ENCODE peak calls at places on chromosomes 12 and 14, in ten cellular contexts. U is ascending aorta; N is lung; W is BJ; P is H1; E is mucosa of descending colon; Q is thoracic aorta; H is CD8-positive, alpha-beta memory T cell; J is CD4-positive, CD25-positive, alpha-beta regulatory T cell; G is cardiac muscle cell. I is an unnamed sample.
A peak's percentile ranks its signal among the peaks of the same experiment; 100 is the strongest.

GRCh38 chr14:46250113-46250703 is 401.4 kb downstream of the RPL10L start:
- DNase-seq in U (no peak), N (no peak), W (no peak), P (no peak), E (peak; percentile 11), Q (no peak), H (no peak), J (no peak), G (peak; percentile 29), I (no peak)

GRCh38 chr14:61145258-61145902 is 135.8 kb downstream of the TMEM30B start:
- DNase-seq in U (no peak), N (peak; percentile 28), W (peak; percentile 98), P (no peak), E (no peak), Q (no peak), H (no peak), J (no peak), G (no peak), I (no peak)

GRCh38 chr14:61470261-61470953 is 149.0 kb downstream of the PRKCH start:
- DNase-seq in U (no peak), N (peak; percentile 27), W (peak; percentile 70), P (no peak), E (no peak), Q (no peak), H (no peak), J (no peak), G (no peak), I (no peak)

GRCh38 chr12:54127538-54128259 is 61.1 kb downstream of the SMUG1 start:
- DNase-seq in U (no peak), N (no peak), W (no peak), P (no peak), E (no peak), Q (no peak), H (no peak), J (no peak), G (no peak), I (no peak)

GRCh38 chr12:132270969-132271754 is 58.2 kb downstream of the GALNT9 start:
- DNase-seq in U (no peak), N (no peak), W (no peak), P (no peak), E (no peak), Q (no peak), H (no peak), J (no peak), G (no peak), I (no peak)

GRCh38 chr14:94005324-94005723 is 8.2 kb downstream of the CCDC197 start:
- DNase-seq in U (no peak), N (no peak), W (no peak), P (no peak), E (no peak), Q (no peak), H (no peak), J (no peak), G (no peak), I (no peak)

GRCh38 chr14:102579696-102580551 is 12.5 kb upstream of the RCOR1 start:
- DNase-seq in U (no peak), N (no peak), W (peak; percentile 62), P (no peak), E (no peak), Q (no peak), H (no peak), J (no peak), G (no peak), I (no peak)

GRCh38 chr12:8590842-8591545 is 21.7 kb downstream of the AICDA start:
- DNase-seq in U (no peak), N (no peak), W (no peak), P (no peak), E (no peak), Q (no peak), H (no peak), J (no peak), G (no peak), I (no peak)

GRCh38 chr12:108918960-108919642 is 39.2 kb downstream of the DAO start:
- DNase-seq in U (no peak), N (no peak), W (no peak), P (no peak), E (no peak), Q (no peak), H (no peak), J (no peak), G (no peak), I (no peak)

GRCh38 chr12:108928695-108929094 is 48.8 kb downstream of the DAO start:
- DNase-seq in U (no peak), N (no peak), W (no peak), P (no peak), E (no peak), Q (no peak), H (no peak), J (no peak), G (no peak), I (no peak)

GRCh38 chr12:108918206-108918605 is 38.3 kb downstream of the DAO start:
- DNase-seq in U (no peak), N (no peak), W (no peak), P (no peak), E (no peak), Q (no peak), H (no peak), J (no peak), G (no peak), I (no peak)

GRCh38 chr12:108921946-108922345 is 42.1 kb downstream of the DAO start:
- DNase-seq in U (no peak), N (no peak), W (no peak), P (no peak), E (no peak), Q (no peak), H (no peak), J (no peak), G (no peak), I (no peak)

DNA sequence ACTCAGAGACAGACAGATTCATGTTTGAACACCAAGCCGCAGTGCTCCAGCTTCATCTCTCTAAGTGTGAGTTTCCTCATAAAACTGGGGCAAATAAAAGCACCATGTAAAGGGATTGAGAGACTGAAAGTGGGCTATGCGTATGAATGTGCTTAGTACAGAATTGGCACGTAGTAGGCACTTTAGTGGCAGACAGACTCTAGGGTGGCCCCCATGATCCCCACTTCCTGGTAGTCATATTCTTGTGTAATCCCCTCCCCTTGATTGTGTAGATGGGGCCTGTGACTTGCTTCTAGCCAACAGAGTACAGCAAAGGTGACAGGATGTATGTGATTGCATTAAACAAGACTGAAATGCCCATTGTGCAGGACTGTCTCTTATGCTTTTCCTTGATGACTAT is 43.0 kb downstream of the DAO start:
- DNase-seq in U (no peak), N (no peak), W (no peak), P (no peak), E (no peak), Q (no peak), H (no peak), J (no peak), G (no peak), I (no peak)
- H3K36me3 ChIP-seq in U (no peaks in the 10 kb centered on the region), N (no peaks in the 10 kb centered on the region), W (no peaks in the 10 kb centered on the region), P (no peaks in the 10 kb centered on the region), E (no peaks in the 10 kb centered on the region), Q (no peaks in the 10 kb centered on the region), H (no peaks in the 10 kb centered on the region), J (no peaks in the 10 kb centered on the region), G (no peaks in the 10 kb centered on the region), I (no peaks in the 10 kb centered on the region)

GRCh38 chr12:105464426-105464825 is 133.9 kb downstream of the C12orf75 start:
- DNase-seq in U (no peak), N (no peak), W (no peak), P (no peak), E (no peak), Q (no peak), H (no peak), J (no peak), G (no peak), I (no peak)

GRCh38 chr12:105462336-105462735 is 131.8 kb downstream of the C12orf75 start:
- DNase-seq in U (no peak), N (no peak), W (no peak), P (no peak), E (no peak), Q (no peak), H (no peak), J (no peak), G (no peak), I (no peak)

GRCh38 chr12:105462841-105463240 is 132.3 kb downstream of the C12orf75 start:
- DNase-seq in U (no peak), N (no peak), W (no peak), P (no peak), E (no peak), Q (no peak), H (no peak), J (no peak), G (no peak), I (no peak)

GRCh38 chr12:105459760-105460325 is 129.4 kb downstream of the C12orf75 start:
- DNase-seq in U (no peak), N (no peak), W (no peak), P (no peak), E (no peak), Q (no peak), H (no peak), J (no peak), G (no peak), I (no peak)

DNA sequence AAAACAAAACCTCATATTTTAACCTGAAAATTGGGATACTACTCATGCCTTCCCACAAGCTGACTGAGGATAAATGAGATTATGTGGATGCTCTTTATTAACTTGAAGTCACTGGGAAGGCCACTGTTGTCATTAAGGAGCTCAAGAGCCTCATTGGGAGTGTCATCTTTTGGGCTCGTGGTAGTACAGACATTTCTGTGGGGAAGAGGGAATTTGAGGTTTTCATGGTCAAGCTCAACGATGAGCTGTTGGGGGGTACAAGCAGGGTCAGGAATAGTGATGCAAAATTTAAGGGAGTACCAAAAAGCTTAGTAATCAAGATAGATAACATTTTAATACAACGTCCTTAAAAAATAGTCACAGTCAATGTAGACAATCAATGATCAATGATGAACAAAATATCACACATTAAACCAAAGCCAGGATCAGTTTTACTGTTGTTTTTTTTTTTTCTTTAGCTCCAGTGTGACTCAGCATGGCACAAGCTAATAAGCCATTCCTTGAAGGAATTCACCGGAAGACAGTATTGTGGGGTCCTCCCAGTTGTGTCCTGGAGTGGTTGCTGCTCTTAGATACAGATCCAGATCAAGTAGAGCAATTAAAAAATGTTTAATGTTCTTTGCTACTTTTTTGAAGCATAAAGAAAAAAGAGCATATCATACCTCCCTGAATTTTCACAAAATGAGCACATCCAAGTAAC is 130.9 kb downstream of the C12orf75 start:
- DNase-seq in U (no peak), N (no peak), W (no peak), P (no peak), E (no peak), Q (no peak), H (no peak), J (no peak), G (no peak), I (no peak)
- H3K36me3 ChIP-seq in U (no peaks in the 10 kb centered on the region), N (no peaks in the 10 kb centered on the region), W (no peaks in the 10 kb centered on the region), P (no peaks in the 10 kb centered on the region), E (no peaks in the 10 kb centered on the region), Q (no peaks in the 10 kb centered on the region), H (no peaks in the 10 kb centered on the region), J (no peaks in the 10 kb centered on the region), G (no peaks in the 10 kb centered on the region), I (no peaks in the 10 kb centered on the region)

GRCh38 chr12:121533391-121534090 is 47.3 kb downstream of the KDM2B start:
- DNase-seq in U (no peak), N (peak; percentile 56), W (no peak), P (no peak), E (no peak), Q (no peak), H (no peak), J (no peak), G (no peak), I (no peak)

GRCh38 chr12:121531356-121531750 is 49.5 kb downstream of the KDM2B start:
- DNase-seq in U (no peak), N (no peak), W (no peak), P (no peak), E (no peak), Q (no peak), H (no peak), J (no peak), G (no peak), I (no peak)

GRCh38 chr12:121532503-121533390 is 48.1 kb downstream of the KDM2B start:
- DNase-seq in U (no peak), N (no peak), W (peak; percentile 54), P (no peak), E (no peak), Q (no peak), H (no peak), J (no peak), G (no peak), I (no peak)

GRCh38 chr12:121529184-121529583 is 51.6 kb downstream of the KDM2B start:
- DNase-seq in U (no peak), N (no peak), W (no peak), P (no peak), E (no peak), Q (no peak), H (no peak), J (no peak), G (no peak), I (no peak)

DNA sequence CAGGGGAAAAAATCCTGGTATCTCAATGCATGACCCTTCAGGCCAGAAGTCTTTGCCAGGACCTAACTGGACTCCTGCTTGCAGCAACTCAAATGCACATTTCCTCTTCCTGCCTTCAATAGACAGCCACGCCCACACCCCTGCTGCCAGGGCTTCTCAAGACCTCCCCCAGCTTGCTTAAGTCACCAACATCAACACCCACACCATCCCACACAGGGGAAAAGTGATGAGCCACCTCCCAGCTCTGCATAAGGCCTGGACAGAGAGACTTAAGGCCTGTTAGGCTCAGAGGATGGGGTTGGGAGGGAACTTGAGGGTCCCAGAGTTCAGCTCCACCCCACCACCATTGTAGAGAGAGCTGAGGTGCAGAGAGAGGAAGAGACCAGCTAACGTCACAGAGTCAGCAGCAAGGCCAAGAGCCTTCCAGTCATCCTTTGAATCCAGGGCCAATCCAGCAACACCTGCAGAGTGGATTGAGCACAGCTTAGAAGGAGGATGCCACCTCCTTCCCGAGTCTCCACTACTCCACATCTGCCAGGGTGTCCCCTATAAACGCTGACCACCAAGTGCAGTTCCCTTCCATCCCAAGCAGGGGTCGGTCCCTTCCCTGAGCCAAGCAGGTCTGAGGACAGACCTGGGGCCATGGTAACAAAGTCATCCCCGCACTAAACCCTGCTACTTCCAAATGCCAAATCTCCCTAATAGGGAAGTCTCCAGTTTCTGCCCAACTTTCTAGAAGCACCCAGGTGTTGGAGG is 50.0 kb downstream of the KDM2B start:
- DNase-seq in U (peak; percentile 87), N (peak; percentile 72), W (peak; percentile 31), P (no peak), E (peak; percentile 70), Q (peak; percentile 36), H (peak; percentile 65), J (peak; percentile 51), G (no peak), I (peak; percentile 65)
- H3K36me3 ChIP-seq in U (peaks cover 9% of the 10 kb centered on the region), N (no peaks in the 10 kb centered on the region), W (no peaks in the 10 kb centered on the region), P (peaks cover 29% of the 10 kb centered on the region), E (no peaks in the 10 kb centered on the region), Q (no peaks in the 10 kb centered on the region), H (peaks cover 4% of the 10 kb centered on the region), J (peaks cover 23% of the 10 kb centered on the region), G (peaks cover 11% of the 10 kb centered on the region), I (peaks cover 24% of the 10 kb centered on the region)

DNA sequence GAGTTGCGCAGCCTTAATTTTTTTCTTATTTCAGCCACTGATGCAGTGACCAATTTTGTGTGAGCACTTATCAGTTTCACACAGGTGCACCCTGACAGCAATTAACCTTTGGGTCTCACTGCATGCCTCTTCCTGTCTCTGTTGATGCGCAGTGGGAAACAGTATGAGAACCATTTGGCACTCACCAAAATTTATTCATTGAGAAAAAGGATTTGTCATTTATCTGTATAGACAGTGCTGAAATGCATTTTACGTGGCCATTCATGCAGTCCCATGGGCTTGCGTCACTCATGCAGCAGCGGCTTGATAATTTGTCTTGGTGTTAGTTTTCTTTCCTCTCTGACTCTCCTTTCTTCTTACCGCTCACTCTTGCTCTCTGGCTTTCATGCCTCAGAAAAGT is 157.5 kb downstream of the C12orf75 start:
- DNase-seq in U (no peak), N (no peak), W (no peak), P (no peak), E (no peak), Q (no peak), H (no peak), J (no peak), G (no peak), I (no peak)
- H3K36me3 ChIP-seq in U (no peaks in the 10 kb centered on the region), N (no peaks in the 10 kb centered on the region), W (no peaks in the 10 kb centered on the region), P (no peaks in the 10 kb centered on the region), E (no peaks in the 10 kb centered on the region), Q (no peaks in the 10 kb centered on the region), H (no peaks in the 10 kb centered on the region), J (no peaks in the 10 kb centered on the region), G (no peaks in the 10 kb centered on the region), I (no peaks in the 10 kb centered on the region)